ENCODE peak calls at places on chromosome 1, in nine cellular contexts. U is AG04450, Z is cardiac fibroblast, T is right cardiac atrium, R is HL-60, G is fibroblast of lung, K is lower lobe of right lung, J is BJ, D is PC-9. H is an unnamed sample.

GRCh38 chr1:223500560-223501425 is 107.6 kb downstream of the CCDC185 start:
- DNase-seq in U (peak; percentile 47), Z (peak; percentile 98), T (no peak), R (no peak), G (peak; percentile 99), K (peak; percentile 61), J (peak; percentile 67), D (peak; percentile 93), H (no peak)

GRCh38 chr1:24152631-24153494 is 9.9 kb upstream of the IL22RA1 start:
- DNase-seq in U (no peak), Z (no peak), T (no peak), R (no peak), G (no peak), K (no peak), J (no peak), D (no peak), H (no peak)

GRCh38 chr1:234913771-234914170 is 214.9 kb downstream of the TOMM20 start:
- DNase-seq in U (no peak), Z (no peak), T (no peak), R (no peak), G (no peak), K (no peak), J (no peak), D (no peak), H (no peak)

GRCh38 chr1:26858891-26859630 is 3.9 kb upstream of the SFN start:
- DNase-seq in U (no peak), Z (no peak), T (no peak), R (no peak), G (no peak), K (no peak), J (no peak), D (peak; percentile 50), H (no peak)

GRCh38 chr1:143694085-143694484 is 277.7 kb downstream of the FAM72C start:
- DNase-seq in U (no peak), Z (no peak), T (no peak), R (no peak), G (no peak), K (no peak), J (no peak), D (no peak), H (no peak)

GRCh38 chr1:213326666-213327317 is 275.8 kb downstream of the RPS6KC1 start:
- DNase-seq in U (peak; percentile 29), Z (peak; percentile 56), T (peak; percentile 62), R (peak; percentile 76), G (peak; percentile 80), K (peak; percentile 75), J (peak; percentile 31), D (no peak), H (no peak)

GRCh38 chr1:200036616-200037270 is 9.2 kb downstream of the NR5A2 start:
- DNase-seq in U (no peak), Z (no peak), T (no peak), R (no peak), G (no peak), K (no peak), J (no peak), D (no peak), H (no peak)

GRCh38 chr1:213327318-213327667 is 276.3 kb downstream of the RPS6KC1 start:
- DNase-seq in U (peak; percentile 69), Z (peak; percentile 60), T (peak; percentile 52), R (peak; percentile 73), G (peak; percentile 93), K (peak; percentile 51), J (peak; percentile 53), D (no peak), H (no peak)

GRCh38 chr1:215423288-215423687 is 143.8 kb upstream of the KCTD3 start:
- DNase-seq in U (no peak), Z (no peak), T (no peak), R (no peak), G (no peak), K (no peak), J (no peak), D (no peak), H (no peak)

GRCh38 chr1:10283318-10283984 is 73.1 kb downstream of the KIF1B start:
- DNase-seq in U (no peak), Z (no peak), T (no peak), R (no peak), G (peak; percentile 35), K (no peak), J (no peak), D (peak; percentile 48), H (no peak)

GRCh38 chr1:51272916-51273315 is 36.8 kb downstream of the RNF11 start:
- DNase-seq in U (no peak), Z (no peak), T (no peak), R (no peak), G (no peak), K (no peak), J (no peak), D (no peak), H (no peak)

GRCh38 chr1:11929849-11930248 is 3.6 kb upstream of the KIAA2013 start:
- DNase-seq in U (no peak), Z (peak; percentile 71), T (peak; percentile 91), R (peak; percentile 58), G (no peak), K (no peak), J (no peak), D (no peak), H (no peak)

GRCh38 chr1:218444588-218444987 is 99.5 kb downstream of the TGFB2 start:
- DNase-seq in U (no peak), Z (no peak), T (no peak), R (no peak), G (no peak), K (no peak), J (no peak), D (no peak), H (no peak)

GRCh38 chr1:41882496-41882895 is 36.2 kb downstream of the HIVEP3 start:
- DNase-seq in U (no peak), Z (no peak), T (no peak), R (no peak), G (no peak), K (no peak), J (no peak), D (no peak), H (no peak)
- H3K4me3 ChIP-seq in U (no peak overlapping the region), Z (no peak overlapping the region), T (no peak overlapping the region), R (no peak overlapping the region), G (no peak overlapping the region), K (no peak overlapping the region), J (no peak overlapping the region), D (peak overlapping the region; percentile 21), H (no peak overlapping the region)

DNA sequence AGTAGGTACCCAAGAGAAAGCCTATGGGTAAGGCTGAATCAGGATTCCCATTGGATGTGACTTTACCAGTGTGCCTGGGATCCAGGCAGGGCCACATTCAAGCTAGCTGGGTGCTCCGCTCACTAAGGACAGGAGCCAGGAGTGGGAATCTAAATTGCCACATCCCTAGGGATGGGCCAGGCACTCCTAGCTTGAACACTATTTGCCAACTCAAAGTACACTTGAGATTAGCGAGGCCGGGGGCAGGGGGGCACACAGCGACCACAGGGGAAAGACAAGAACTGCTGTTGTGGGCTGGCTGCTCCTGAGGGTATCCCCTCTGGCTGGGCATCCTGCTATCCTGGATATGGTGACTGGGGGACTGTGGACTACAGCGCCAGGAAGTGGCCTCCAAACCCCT is 4.3 kb downstream of the SLC45A3 start:
- DNase-seq in U (no peak), Z (no peak), T (no peak), R (no peak), G (no peak), K (no peak), J (no peak), D (no peak), H (no peak)
- H3K4me3 ChIP-seq in U (no peak overlapping the region), Z (no peak overlapping the region), T (no peak overlapping the region), R (no peak overlapping the region), G (no peak overlapping the region), K (no peak overlapping the region), J (no peak overlapping the region), D (no peak overlapping the region), H (no peak overlapping the region)

GRCh38 chr1:52426391-52426790 is 22.0 kb downstream of the PRPF38A start:
- DNase-seq in U (peak; percentile 45), Z (peak; percentile 51), T (no peak), R (no peak), G (peak; percentile 65), K (no peak), J (no peak), D (peak; percentile 89), H (no peak)
- H3K4me3 ChIP-seq in U (no peak overlapping the region), Z (no peak overlapping the region), T (no peak overlapping the region), R (no peak overlapping the region), G (no peak overlapping the region), K (no peak overlapping the region), J (no peak overlapping the region), D (no peak overlapping the region), H (no peak overlapping the region)

GRCh38 chr1:160115545-160116276 is at the start of gene ATP1A2:
- DNase-seq in U (no peak), Z (no peak), T (peak; percentile 72), R (no peak), G (no peak), K (no peak), J (no peak), D (no peak), H (no peak)
- H3K4me3 ChIP-seq in U (peak within 1 kb of the TSS; percentile 32), Z (no peak within 1 kb of the TSS), T (peak within 1 kb of the TSS; percentile 40), R (no peak within 1 kb of the TSS), G (peak within 1 kb of the TSS; percentile 64), K (peak within 1 kb of the TSS; percentile 1), J (no peak within 1 kb of the TSS), D (no peak within 1 kb of the TSS), H (no peak within 1 kb of the TSS)

DNA sequence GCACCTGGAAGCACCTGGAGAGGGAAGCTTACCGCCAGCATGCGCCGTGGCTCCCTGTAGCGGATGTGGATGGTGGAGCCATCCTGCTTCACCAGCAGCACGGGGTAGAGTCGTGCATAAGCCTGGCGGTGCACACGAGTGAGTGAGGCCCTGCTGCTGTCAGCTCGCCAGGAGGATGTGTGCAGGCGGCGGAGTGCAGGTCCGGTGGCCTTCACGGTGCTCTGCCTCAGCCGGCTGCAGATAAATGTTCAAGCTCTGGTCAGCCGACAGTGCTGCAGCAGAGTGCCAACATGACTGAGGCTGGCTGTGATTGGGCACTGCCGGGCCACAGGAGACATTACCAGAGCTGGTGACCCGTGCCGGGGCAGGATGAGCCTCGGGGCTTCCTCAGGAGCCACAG is 1.5 kb downstream of the MRPL55 start:
- DNase-seq in U (no peak), Z (no peak), T (peak; percentile 55), R (no peak), G (no peak), K (peak; percentile 45), J (no peak), D (no peak), H (no peak)
- H3K4me3 ChIP-seq in U (no peak overlapping the region), Z (no peak overlapping the region), T (no peak overlapping the region), R (no peak overlapping the region), G (no peak overlapping the region), K (no peak overlapping the region), J (no peak overlapping the region), D (no peak overlapping the region), H (peak overlapping the region; percentile 96)

GRCh38 chr1:86523670-86524354 is 23.1 kb upstream of the CLCA4 start:
- DNase-seq in U (no peak), Z (no peak), T (no peak), R (no peak), G (no peak), K (no peak), J (no peak), D (no peak), H (no peak)
- H3K4me3 ChIP-seq in U (no peak overlapping the region), Z (no peak overlapping the region), T (no peak overlapping the region), R (no peak overlapping the region), G (no peak overlapping the region), K (no peak overlapping the region), J (no peak overlapping the region), D (no peak overlapping the region), H (no peak overlapping the region)

H was measured in SK-N-MC.